ENCODE peak calls at places on chromosomes 4 and X, in eight cellular contexts. N, E, H, Z, Q, S, O and B are unnamed samples.
A peak's percentile ranks its signal among the peaks of the same experiment; 100 is the strongest.

GRCh38 chr4:8701101-8702019 is 108.8 kb downstream of the CPZ start:
- DNase-seq in N (no peak), E (peak; percentile 17), H (peak; percentile 33), Z (no peak), Q (peak; percentile 6), S (peak; percentile 63), O (no peak), B (no peak)

GRCh38 chr4:151961456-151961855 is 200.6 kb upstream of the GATB start:
- DNase-seq in N (no peak), E (no peak), H (no peak), Z (no peak), Q (no peak), S (no peak), O (no peak), B (no peak)

GRCh38 chr4:97910005-97910404 is 233.3 kb downstream of the STPG2 start:
- DNase-seq in N (no peak), E (no peak), H (no peak), Z (no peak), Q (no peak), S (no peak), O (peak; percentile 10), B (no peak)

GRCh38 chr4:54499308-54500074 is 158.3 kb upstream of the KIT start:
- DNase-seq in N (no peak), E (no peak), H (no peak), Z (no peak), Q (no peak), S (no peak), O (no peak), B (no peak)

GRCh38 chrX:120251471-120252011 is 929 bp downstream of the ZBTB33 start:
- DNase-seq in N (no peak), E (peak; percentile 27), H (peak; percentile 53), Z (no peak), Q (peak; percentile 48), S (peak; percentile 80), O (no peak), B (peak; percentile 76)

GRCh38 chrX:17459008-17459407 is 84.0 kb downstream of the NHS start:
- DNase-seq in N (no peak), E (peak; percentile 32), H (no peak), Z (no peak), Q (peak; percentile 37), S (no peak), O (no peak), B (no peak)

GRCh38 chrX:54045563-54046228 is 1.4 kb upstream of the PHF8 start:
- DNase-seq in N (no peak), E (no peak), H (no peak), Z (no peak), Q (no peak), S (no peak), O (no peak), B (no peak)

GRCh38 chrX:41148553-41148952 is 63.3 kb downstream of the USP9X start:
- DNase-seq in N (no peak), E (no peak), H (no peak), Z (no peak), Q (no peak), S (no peak), O (no peak), B (no peak)

GRCh38 chrX:1281511-1281910 is 12.9 kb downstream of the CSF2RA start:
- DNase-seq in N (no peak), E (no peak), H (no peak), Z (no peak), Q (no peak), S (no peak), O (no peak), B (no peak)

GRCh38 chr4:145545538-145546224 is 64.0 kb downstream of the SMAD1 start:
- DNase-seq in N (no peak), E (peak; percentile 43), H (no peak), Z (no peak), Q (no peak), S (no peak), O (peak; percentile 41), B (no peak)

GRCh38 chr4:88706574-88706973 is 8.9 kb upstream of the NAP1L5 start:
- DNase-seq in N (no peak), E (no peak), H (peak; percentile 57), Z (no peak), Q (peak; percentile 52), S (no peak), O (no peak), B (no peak)

GRCh38 chr4:122894802-122895201 is 27.6 kb downstream of the NUDT6 start:
- DNase-seq in N (no peak), E (no peak), H (no peak), Z (no peak), Q (no peak), S (no peak), O (no peak), B (no peak)

GRCh38 chr4:154490589-154491340 is 834 bp downstream of the DCHS2 start:
- DNase-seq in N (no peak), E (no peak), H (no peak), Z (peak; percentile 33), Q (no peak), S (peak; percentile 85), O (no peak), B (no peak)

GRCh38 chr4:148116264-148116663 is 325.9 kb downstream of the NR3C2 start:
- DNase-seq in N (no peak), E (no peak), H (no peak), Z (no peak), Q (no peak), S (no peak), O (no peak), B (no peak)

GRCh38 chr4:76801621-76802545 is 96.1 kb downstream of the SOWAHB start:
- DNase-seq in N (no peak), E (no peak), H (no peak), Z (no peak), Q (no peak), S (peak; percentile 76), O (no peak), B (no peak)

GRCh38 chr4:6362243-6362885 is 92.7 kb downstream of the WFS1 start:
- DNase-seq in N (no peak), E (no peak), H (no peak), Z (no peak), Q (no peak), S (no peak), O (no peak), B (no peak)

GRCh38 chr4:143558823-143559756 is 45.6 kb downstream of the SMARCA5 start:
- DNase-seq in N (no peak), E (peak; percentile 78), H (peak; percentile 90), Z (peak; percentile 39), Q (peak; percentile 68), S (peak; percentile 93), O (no peak), B (peak; percentile 88)

GRCh38 chrX:21738145-21738949 is 19.6 kb downstream of the SMPX start:
- DNase-seq in N (no peak), E (no peak), H (no peak), Z (no peak), Q (no peak), S (no peak), O (no peak), B (no peak)

GRCh38 chr4:104064650-104065577 is 345.1 kb upstream of the TACR3 start:
- DNase-seq in N (no peak), E (peak; percentile 29), H (peak; percentile 70), Z (no peak), Q (peak; percentile 36), S (no peak), O (peak; percentile 56), B (peak; percentile 1)

GRCh38 chr4:158003212-158003611 is 169.6 kb downstream of the GASK1B start:
- DNase-seq in N (no peak), E (no peak), H (no peak), Z (no peak), Q (no peak), S (no peak), O (no peak), B (no peak)

GRCh38 chr4:107825072-107825789 is 499 bp downstream of the SGMS2 start:
- DNase-seq in N (no peak), E (peak; percentile 43), H (peak; percentile 59), Z (peak; percentile 13), Q (peak; percentile 55), S (no peak), O (no peak), B (no peak)

GRCh38 chrX:57772637-57773036 is 92.6 kb upstream of the NLRP2B start:
- DNase-seq in N (no peak), E (no peak), H (no peak), Z (no peak), Q (no peak), S (no peak), O (no peak), B (no peak)

GRCh38 chr4:148901075-148901705 is 459.0 kb upstream of the NR3C2 start:
- DNase-seq in N (no peak), E (no peak), H (no peak), Z (no peak), Q (no peak), S (no peak), O (no peak), B (no peak)

GRCh38 chr4:123599920-123600394 is 203.4 kb downstream of the SPRY1 start:
- DNase-seq in N (no peak), E (peak; percentile 62), H (peak; percentile 75), Z (no peak), Q (peak; percentile 72), S (peak; percentile 93), O (no peak), B (peak; percentile 91)

GRCh38 chr4:147560632-147561031 is 56.6 kb upstream of the TMEM184C start:
- DNase-seq in N (no peak), E (no peak), H (no peak), Z (no peak), Q (no peak), S (no peak), O (no peak), B (no peak)

GRCh38 chr4:91366561-91366960 is 937.2 kb upstream of the GRID2 start:
- DNase-seq in N (no peak), E (no peak), H (no peak), Z (no peak), Q (no peak), S (no peak), O (no peak), B (no peak)
- TF ChIP-seq POLR2A in N (no peak), E (no peak), H (no peak), Z (no peak), Q (no peak), S (no peak), O (no peak), B (no peak)

DNA sequence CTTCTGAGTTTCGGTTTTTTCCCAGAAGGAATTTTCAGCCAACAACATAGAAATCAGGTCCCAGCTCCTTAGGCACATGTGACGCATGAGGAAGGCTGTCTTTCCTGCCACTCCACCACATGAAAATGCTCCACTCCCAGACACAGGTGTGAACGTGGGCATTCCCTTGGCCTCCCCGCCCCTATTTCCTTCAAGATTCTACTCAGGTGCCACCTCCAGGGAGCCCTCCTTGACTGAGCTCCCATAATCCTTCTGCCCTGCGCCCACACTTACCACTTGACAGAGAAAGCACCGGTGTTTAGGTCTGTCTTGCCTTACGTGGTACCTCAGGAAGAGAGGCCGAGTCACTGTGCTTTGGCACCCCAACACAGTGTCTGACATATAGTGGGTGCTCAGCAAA is 44.4 kb upstream of the CENPU start:
- DNase-seq in N (no peak), E (no peak), H (no peak), Z (no peak), Q (no peak), S (no peak), O (no peak), B (no peak)
- TF ChIP-seq POLR2A in N (no peak), E (no peak), H (no peak), Z (peak; percentile 29), Q (no peak), S (no peak), O (no peak), B (no peak)

GRCh38 chr4:153205757-153206156 is 1.5 kb downstream of the TRIM2 start:
- DNase-seq in N (no peak), E (peak; percentile 56), H (no peak), Z (no peak), Q (no peak), S (no peak), O (peak; percentile 92), B (no peak)
- TF ChIP-seq POLR2A in N (no peak), E (no peak), H (no peak), Z (no peak), Q (no peak), S (no peak), O (no peak), B (no peak)

GRCh38 chrX:51892921-51893745 is at the start of gene MAGED1:
- DNase-seq in N (peak; percentile 21), E (peak; percentile 89), H (peak; percentile 93), Z (peak; percentile 29), Q (peak; percentile 92), S (peak; percentile 89), O (no peak), B (peak; percentile 81)
- TF ChIP-seq POLR2A in N (no peak), E (no peak), H (peak; percentile 76), Z (peak; percentile 63), Q (peak; percentile 76), S (no peak), O (no peak), B (no peak)